ENCODE peak calls at places on chromosomes 6 and 20, in eight cellular contexts. E is AG04449; I is AG08396; L is activated naive CD4-positive, alpha-beta T cell treated with Interleukin-2 at 50 U/mL for 16 hours; N is nephron progenitor cell; W is iPS-NIHi11; V is A549; D is endothelial cell. K is an unnamed sample.

GRCh38 chr6:71621918-71622519 is 264.3 kb upstream of the RIMS1 start:
- DNase-seq in E (no peak), I (no peak), L (no peak), N (no peak), W (no peak), V (peak), D (no peak), K (no peak)

GRCh38 chr6:26544473-26544872 is 6.3 kb downstream of the HMGN4 start:
- DNase-seq in E (no peak), I (no peak), L (no peak), N (no peak), W (no peak), V (no peak), D (no peak), K (no peak)

GRCh38 chr20:25707695-25708094 is 11.0 kb upstream of the ZNF337 start:
- DNase-seq in E (no peak), I (no peak), L (no peak), N (no peak), W (no peak), V (no peak), D (no peak), K (no peak)

GRCh38 chr20:20331796-20332195 is 36.1 kb upstream of the INSM1 start:
- DNase-seq in E (no peak), I (no peak), L (no peak), N (no peak), W (no peak), V (no peak), D (no peak), K (no peak)

GRCh38 chr20:55273149-55273548 is 732.2 kb downstream of the CBLN4 start:
- DNase-seq in E (no peak), I (no peak), L (no peak), N (no peak), W (no peak), V (no peak), D (no peak), K (no peak)

GRCh38 chr6:38035478-38035877 is 216.0 kb downstream of the ZFAND3 start:
- DNase-seq in E (no peak), I (no peak), L (no peak), N (no peak), W (no peak), V (no peak), D (no peak), K (no peak)

GRCh38 chr20:2237059-2237458 is 58.7 kb upstream of the TGM3 start:
- DNase-seq in E (peak), I (peak), L (no peak), N (no peak), W (peak), V (no peak), D (no peak), K (peak)

GRCh38 chr20:10653593-10654288 is 20.1 kb downstream of the JAG1 start:
- DNase-seq in E (peak), I (peak), L (no peak), N (peak), W (no peak), V (no peak), D (no peak), K (peak)

GRCh38 chr20:11375368-11375767 is 542.3 kb upstream of the BTBD3 start:
- DNase-seq in E (no peak), I (no peak), L (no peak), N (no peak), W (no peak), V (no peak), D (no peak), K (no peak)

GRCh38 chr20:15328084-15328483 is 990.7 kb upstream of the FLRT3 start:
- DNase-seq in E (no peak), I (no peak), L (no peak), N (no peak), W (no peak), V (no peak), D (no peak), K (no peak)

GRCh38 chr6:109440325-109441068 is at the start of the genes PPIL6 and SMPD2:
- DNase-seq in E (no peak), I (peak), L (peak), N (peak), W (peak), V (peak), D (peak), K (peak)

GRCh38 chr6:78999737-79000136 is 78.3 kb downstream of the PHIP start:
- DNase-seq in E (no peak), I (no peak), L (no peak), N (no peak), W (no peak), V (no peak), D (no peak), K (no peak)

GRCh38 chr20:16241911-16242310 is 331.3 kb downstream of the KIF16B start:
- DNase-seq in E (no peak), I (no peak), L (no peak), N (no peak), W (no peak), V (peak), D (no peak), K (no peak)

GRCh38 chr20:8152183-8152582 is 20.1 kb downstream of the PLCB1 start:
- DNase-seq in E (no peak), I (no peak), L (no peak), N (no peak), W (no peak), V (no peak), D (no peak), K (no peak)

GRCh38 chr6:127343753-127344659 is 597 bp upstream of the ECHDC1 start:
- DNase-seq in E (no peak), I (no peak), L (no peak), N (no peak), W (peak), V (peak), D (no peak), K (peak)

GRCh38 chr6:170211404-170212025 is 79.4 kb downstream of the DLL1 start:
- DNase-seq in E (no peak), I (no peak), L (no peak), N (no peak), W (no peak), V (no peak), D (peak), K (no peak)

GRCh38 chr20:44485078-44485829 is 9.6 kb downstream of the TTPAL start:
- DNase-seq in E (no peak), I (no peak), L (no peak), N (no peak), W (no peak), V (no peak), D (no peak), K (no peak)

GRCh38 chr6:33029297-33030184 is 20.1 kb upstream of the HLA-DOA start:
- DNase-seq in E (no peak), I (no peak), L (no peak), N (no peak), W (no peak), V (no peak), D (no peak), K (peak)

GRCh38 chr6:92479821-92480220 is 939.5 kb downstream of the EPHA7 start:
- DNase-seq in E (no peak), I (no peak), L (no peak), N (no peak), W (no peak), V (no peak), D (no peak), K (no peak)

GRCh38 chr6:114085206-114085605 is 114.3 kb upstream of the HDAC2 start:
- DNase-seq in E (peak), I (no peak), L (no peak), N (no peak), W (no peak), V (no peak), D (no peak), K (no peak)

GRCh38 chr20:21509079-21509596 is 4.7 kb downstream of the NKX2-2 start:
- DNase-seq in E (no peak), I (no peak), L (no peak), N (no peak), W (no peak), V (no peak), D (no peak), K (no peak)

GRCh38 chr6:21587182-21587924 is 6.2 kb upstream of the SOX4 start:
- DNase-seq in E (no peak), I (peak), L (peak), N (peak), W (peak), V (peak), D (peak), K (peak)

GRCh38 chr20:63234693-63235398 is 859 bp upstream of the BIRC7 start:
- DNase-seq in E (no peak), I (peak), L (peak), N (peak), W (peak), V (peak), D (peak), K (peak)

GRCh38 chr6:16912756-16913155 is 151.5 kb upstream of the ATXN1 start:
- DNase-seq in E (no peak), I (no peak), L (no peak), N (no peak), W (no peak), V (no peak), D (no peak), K (no peak)

GRCh38 chr6:125063307-125063706 is 90.3 kb upstream of the TPD52L1 start:
- DNase-seq in E (no peak), I (no peak), L (no peak), N (no peak), W (no peak), V (no peak), D (no peak), K (no peak)

GRCh38 chr20:17558941-17559304 is 11.0 kb upstream of the DSTN start:
- DNase-seq in E (no peak), I (no peak), L (no peak), N (no peak), W (no peak), V (no peak), D (no peak), K (no peak)

GRCh38 chr20:24160563-24161355 is 172.2 kb upstream of the GGTLC1 start:
- DNase-seq in E (peak), I (peak), L (no peak), N (peak), W (peak), V (peak), D (peak), K (peak)

GRCh38 chr6:132525866-132526265 is 12.2 kb upstream of the TAAR9 start:
- DNase-seq in E (no peak), I (no peak), L (no peak), N (no peak), W (no peak), V (no peak), D (no peak), K (no peak)

GRCh38 chr20:14957416-14957815 is 620.0 kb upstream of the FLRT3 start:
- DNase-seq in E (no peak), I (no peak), L (no peak), N (no peak), W (peak), V (no peak), D (no peak), K (no peak)

GRCh38 chr20:46672543-46673148 is 16.6 kb downstream of the TP53RK start:
- DNase-seq in E (no peak), I (no peak), L (no peak), N (no peak), W (no peak), V (no peak), D (no peak), K (no peak)

GRCh38 chr20:62739581-62740285 is 31.1 kb downstream of the NTSR1 start:
- DNase-seq in E (no peak), I (no peak), L (peak), N (no peak), W (no peak), V (no peak), D (no peak), K (peak)

GRCh38 chr6:43170452-43171283 is at the start of gene SRF:
- DNase-seq in E (peak), I (peak), L (peak), N (peak), W (peak), V (peak), D (peak), K (peak)

GRCh38 chr20:53899351-53900167 is 170.8 kb downstream of the BCAS1 start:
- DNase-seq in E (no peak), I (peak), L (peak), N (peak), W (no peak), V (peak), D (no peak), K (peak)

GRCh38 chr6:16681260-16681873 is 79.9 kb downstream of the ATXN1 start:
- DNase-seq in E (peak), I (peak), L (no peak), N (peak), W (no peak), V (peak), D (no peak), K (no peak)

GRCh38 chr20:21053002-21053762 is 53.0 kb downstream of the LINC00237 start:
- DNase-seq in E (no peak), I (no peak), L (no peak), N (peak), W (peak), V (no peak), D (no peak), K (no peak)

GRCh38 chr6:21831531-21832291 is 238.2 kb downstream of the SOX4 start:
- DNase-seq in E (peak), I (no peak), L (no peak), N (peak), W (no peak), V (no peak), D (no peak), K (no peak)